ENCODE peak calls at places on chromosomes 16 and 17, in nine cellular contexts. One of them, this sample, is unnamed.

GRCh38 chr16:66262253-66263167 is 104.0 kb upstream of the CDH5 start:
- DNase-seq in heart left ventricle: no peak
- DNase-seq in lower lobe of right lung: no peak
- DNase-seq in aorta: peak
- DNase-seq in GDM1: no peak
- DNase-seq in left cardiac atrium: peak
- DNase-seq in NCI-H1694 treated with DMSO at 0.1 percent for 48 hours: no peak
- DNase-seq in T-helper 2 cell: no peak
- DNase-seq in AG09309: no peak
- DNase-seq in this sample: peak

GRCh38 chr17:35089846-35090193 is 26.3 kb upstream of the RFFL start:
- DNase-seq in T-helper 2 cell: peak
- DNase-seq in lower lobe of right lung: peak
- DNase-seq in NCI-H1694 treated with DMSO at 0.1 percent for 48 hours: no peak
- DNase-seq in heart left ventricle: no peak
- DNase-seq in left cardiac atrium: no peak
- DNase-seq in GDM1: peak
- DNase-seq in aorta: no peak
- DNase-seq in AG09309: no peak
- DNase-seq in this sample: no peak

GRCh38 chr16:69204106-69204655 is 17.2 kb downstream of the SNTB2 start:
- DNase-seq in lower lobe of right lung: no peak
- DNase-seq in GDM1: no peak
- DNase-seq in T-helper 2 cell: no peak
- DNase-seq in left cardiac atrium: no peak
- DNase-seq in aorta: no peak
- DNase-seq in NCI-H1694 treated with DMSO at 0.1 percent for 48 hours: no peak
- DNase-seq in AG09309: no peak
- DNase-seq in heart left ventricle: no peak
- DNase-seq in this sample: no peak

GRCh38 chr16:1202274-1202673 is 22.8 kb downstream of the TPSG1 start:
- DNase-seq in left cardiac atrium: no peak
- DNase-seq in NCI-H1694 treated with DMSO at 0.1 percent for 48 hours: no peak
- DNase-seq in GDM1: no peak
- DNase-seq in lower lobe of right lung: no peak
- DNase-seq in T-helper 2 cell: no peak
- DNase-seq in aorta: no peak
- DNase-seq in AG09309: no peak
- DNase-seq in heart left ventricle: no peak
- DNase-seq in this sample: no peak

GRCh38 chr17:1490643-1491405 is 1.7 kb downstream of the MYO1C start:
- DNase-seq in NCI-H1694 treated with DMSO at 0.1 percent for 48 hours: peak
- DNase-seq in aorta: peak
- DNase-seq in GDM1: peak
- DNase-seq in heart left ventricle: peak
- DNase-seq in lower lobe of right lung: peak
- DNase-seq in T-helper 2 cell: peak
- DNase-seq in left cardiac atrium: peak
- DNase-seq in AG09309: no peak
- DNase-seq in this sample: peak

GRCh38 chr17:76353004-76353598 is 615 bp downstream of the PRPSAP1 start:
- DNase-seq in GDM1: no peak
- DNase-seq in T-helper 2 cell: no peak
- DNase-seq in AG09309: no peak
- DNase-seq in left cardiac atrium: peak
- DNase-seq in NCI-H1694 treated with DMSO at 0.1 percent for 48 hours: no peak
- DNase-seq in aorta: peak
- DNase-seq in heart left ventricle: peak
- DNase-seq in lower lobe of right lung: peak
- DNase-seq in this sample: peak

GRCh38 chr16:75272097-75272548 is 20.7 kb upstream of the BCAR1 start:
- DNase-seq in NCI-H1694 treated with DMSO at 0.1 percent for 48 hours: no peak
- DNase-seq in T-helper 2 cell: no peak
- DNase-seq in GDM1: no peak
- DNase-seq in AG09309: no peak
- DNase-seq in aorta: no peak
- DNase-seq in lower lobe of right lung: no peak
- DNase-seq in left cardiac atrium: no peak
- DNase-seq in heart left ventricle: no peak
- DNase-seq in this sample: no peak

GRCh38 chr16:17784073-17784472 is 313.3 kb upstream of the XYLT1 start:
- DNase-seq in NCI-H1694 treated with DMSO at 0.1 percent for 48 hours: no peak
- DNase-seq in T-helper 2 cell: no peak
- DNase-seq in GDM1: no peak
- DNase-seq in AG09309: no peak
- DNase-seq in aorta: no peak
- DNase-seq in lower lobe of right lung: no peak
- DNase-seq in heart left ventricle: no peak
- DNase-seq in left cardiac atrium: no peak
- DNase-seq in this sample: no peak

GRCh38 chr17:45172541-45173286 is 11.0 kb downstream of the HEXIM2 start:
- DNase-seq in left cardiac atrium: peak
- DNase-seq in heart left ventricle: peak
- DNase-seq in T-helper 2 cell: peak
- DNase-seq in NCI-H1694 treated with DMSO at 0.1 percent for 48 hours: no peak
- DNase-seq in aorta: peak
- DNase-seq in GDM1: peak
- DNase-seq in AG09309: no peak
- DNase-seq in lower lobe of right lung: peak
- DNase-seq in this sample: peak

GRCh38 chr17:16407911-16408588 is 7.3 kb upstream of the TRPV2 start:
- DNase-seq in left cardiac atrium: peak
- DNase-seq in NCI-H1694 treated with DMSO at 0.1 percent for 48 hours: peak
- DNase-seq in heart left ventricle: peak
- DNase-seq in aorta: peak
- DNase-seq in AG09309: no peak
- DNase-seq in lower lobe of right lung: peak
- DNase-seq in GDM1: no peak
- DNase-seq in T-helper 2 cell: no peak
- DNase-seq in this sample: peak

GRCh38 chr16:67857547-67858233 is 10.2 kb upstream of the CENPT start:
- DNase-seq in heart left ventricle: peak
- DNase-seq in aorta: peak
- DNase-seq in left cardiac atrium: peak
- DNase-seq in T-helper 2 cell: peak
- DNase-seq in GDM1: no peak
- DNase-seq in AG09309: peak
- DNase-seq in NCI-H1694 treated with DMSO at 0.1 percent for 48 hours: no peak
- DNase-seq in lower lobe of right lung: peak
- DNase-seq in this sample: peak

GRCh38 chr16:57533618-57534336 is 2.6 kb downstream of the CCDC102A start:
- DNase-seq in AG09309: no peak
- DNase-seq in GDM1: no peak
- DNase-seq in aorta: peak
- DNase-seq in heart left ventricle: no peak
- DNase-seq in lower lobe of right lung: peak
- DNase-seq in T-helper 2 cell: no peak
- DNase-seq in left cardiac atrium: peak
- DNase-seq in NCI-H1694 treated with DMSO at 0.1 percent for 48 hours: peak
- DNase-seq in this sample: peak

GRCh38 chr16:12539185-12539929 is 264.3 kb downstream of the CPPED1 start:
- DNase-seq in T-helper 2 cell: no peak
- DNase-seq in aorta: no peak
- DNase-seq in GDM1: no peak
- DNase-seq in AG09309: peak
- DNase-seq in heart left ventricle: no peak
- DNase-seq in NCI-H1694 treated with DMSO at 0.1 percent for 48 hours: no peak
- DNase-seq in left cardiac atrium: no peak
- DNase-seq in lower lobe of right lung: no peak
- DNase-seq in this sample: no peak

GRCh38 chr17:66543526-66543925 is 241.1 kb downstream of the PRKCA start:
- DNase-seq in heart left ventricle: no peak
- DNase-seq in T-helper 2 cell: no peak
- DNase-seq in lower lobe of right lung: no peak
- DNase-seq in NCI-H1694 treated with DMSO at 0.1 percent for 48 hours: no peak
- DNase-seq in aorta: no peak
- DNase-seq in AG09309: no peak
- DNase-seq in left cardiac atrium: no peak
- DNase-seq in GDM1: no peak
- DNase-seq in this sample: no peak

GRCh38 chr17:19991252-19991885 is 13.7 kb upstream of the AKAP10 start:
- DNase-seq in left cardiac atrium: no peak
- DNase-seq in GDM1: no peak
- DNase-seq in NCI-H1694 treated with DMSO at 0.1 percent for 48 hours: no peak
- DNase-seq in aorta: no peak
- DNase-seq in AG09309: no peak
- DNase-seq in heart left ventricle: no peak
- DNase-seq in T-helper 2 cell: no peak
- DNase-seq in lower lobe of right lung: no peak
- DNase-seq in this sample: no peak

GRCh38 chr17:74800531-74800930 is 24.4 kb upstream of the NAT9 start:
- DNase-seq in T-helper 2 cell: no peak
- DNase-seq in heart left ventricle: no peak
- DNase-seq in lower lobe of right lung: no peak
- DNase-seq in NCI-H1694 treated with DMSO at 0.1 percent for 48 hours: no peak
- DNase-seq in GDM1: no peak
- DNase-seq in aorta: no peak
- DNase-seq in left cardiac atrium: no peak
- DNase-seq in AG09309: no peak
- DNase-seq in this sample: no peak

GRCh38 chr17:71938340-71939010 is 182.3 kb upstream of the SOX9 start:
- DNase-seq in left cardiac atrium: no peak
- DNase-seq in lower lobe of right lung: peak
- DNase-seq in NCI-H1694 treated with DMSO at 0.1 percent for 48 hours: no peak
- DNase-seq in T-helper 2 cell: no peak
- DNase-seq in heart left ventricle: no peak
- DNase-seq in GDM1: no peak
- DNase-seq in aorta: no peak
- DNase-seq in AG09309: no peak
- DNase-seq in this sample: no peak

GRCh38 chr17:63275968-63276349 is 170.1 kb downstream of the CYB561 start:
- DNase-seq in AG09309: peak
- DNase-seq in lower lobe of right lung: no peak
- DNase-seq in NCI-H1694 treated with DMSO at 0.1 percent for 48 hours: no peak
- DNase-seq in GDM1: no peak
- DNase-seq in aorta: no peak
- DNase-seq in heart left ventricle: no peak
- DNase-seq in T-helper 2 cell: no peak
- DNase-seq in left cardiac atrium: no peak
- DNase-seq in this sample: no peak

GRCh38 chr17:75691371-75692290 is 24.5 kb downstream of the SAP30BP start:
- DNase-seq in GDM1: peak
- DNase-seq in AG09309: no peak
- DNase-seq in left cardiac atrium: no peak
- DNase-seq in aorta: peak
- DNase-seq in lower lobe of right lung: no peak
- DNase-seq in NCI-H1694 treated with DMSO at 0.1 percent for 48 hours: no peak
- DNase-seq in heart left ventricle: no peak
- DNase-seq in T-helper 2 cell: no peak
- DNase-seq in this sample: peak

GRCh38 chr16:86874141-86874540 is 295.8 kb downstream of the FOXL1 start:
- DNase-seq in aorta: no peak
- DNase-seq in T-helper 2 cell: no peak
- DNase-seq in lower lobe of right lung: no peak
- DNase-seq in NCI-H1694 treated with DMSO at 0.1 percent for 48 hours: no peak
- DNase-seq in GDM1: no peak
- DNase-seq in AG09309: no peak
- DNase-seq in heart left ventricle: no peak
- DNase-seq in left cardiac atrium: no peak
- DNase-seq in this sample: no peak

GRCh38 chr17:76612977-76613851 is 27.6 kb upstream of the ST6GALNAC2 start:
- DNase-seq in lower lobe of right lung: no peak
- DNase-seq in left cardiac atrium: no peak
- DNase-seq in GDM1: no peak
- DNase-seq in aorta: peak
- DNase-seq in T-helper 2 cell: no peak
- DNase-seq in AG09309: no peak
- DNase-seq in NCI-H1694 treated with DMSO at 0.1 percent for 48 hours: no peak
- DNase-seq in heart left ventricle: no peak
- DNase-seq in this sample: no peak

GRCh38 chr17:27471321-27472269 is 15.3 kb downstream of the KSR1 start:
- DNase-seq in aorta: no peak
- DNase-seq in lower lobe of right lung: no peak
- DNase-seq in left cardiac atrium: no peak
- DNase-seq in T-helper 2 cell: peak
- DNase-seq in GDM1: no peak
- DNase-seq in NCI-H1694 treated with DMSO at 0.1 percent for 48 hours: no peak
- DNase-seq in heart left ventricle: no peak
- DNase-seq in AG09309: no peak
- DNase-seq in this sample: no peak

This sample was measured in sigmoid colon.